ENCODE peak calls at places on chromosomes 12 and 14, in seven cellular contexts. T, C, V, A, O, I and G are unnamed samples.

GRCh38 chr12:6823161-6824084 is 1.8 kb downstream of the GPR162 start:
- DNase-seq in T (no peak), I (no peak), C (no peak), A (no peak), O (no peak), V (no peak), G (no peak)

GRCh38 chr12:124024790-124025189 is 51.8 kb downstream of the ZNF664 start:
- DNase-seq in I (no peak), V (no peak), C (no peak), A (no peak), O (no peak), T (no peak), G (no peak)

GRCh38 chr12:1933342-1933992 is 15.0 kb upstream of the CACNA2D4 start:
- DNase-seq in I (no peak), T (no peak), O (no peak), C (no peak), A (peak), V (peak), G (no peak)

GRCh38 chr12:123388218-123388947 is 4.5 kb downstream of the KMT5A start:
- DNase-seq in T (peak), I (peak), O (peak), A (peak), C (peak), V (peak), G (no peak)

GRCh38 chr12:20549115-20549719 is 145.9 kb upstream of the SLCO1C1 start:
- DNase-seq in T (no peak), A (no peak), I (peak), V (peak), O (no peak), C (no peak), G (no peak)

GRCh38 chr12:124613151-124613585 is 45.8 kb upstream of the NCOR2 start:
- DNase-seq in C (no peak), O (no peak), V (peak), I (no peak), T (no peak), A (no peak), G (no peak)

GRCh38 chr14:71704210-71704609 is 228.0 kb upstream of the RGS6 start:
- DNase-seq in A (no peak), O (no peak), V (no peak), C (no peak), I (no peak), T (no peak), G (no peak)

GRCh38 chr12:94768398-94769039 is 118.2 kb upstream of the TMCC3 start:
- DNase-seq in T (no peak), I (no peak), C (no peak), V (no peak), A (peak), O (no peak), G (no peak)

GRCh38 chr12:47870175-47870781 is 34.5 kb downstream of the VDR start:
- DNase-seq in I (peak), C (peak), O (peak), A (peak), V (peak), T (peak), G (peak)

GRCh38 chr12:127987199-127987901 is 279.6 kb upstream of the TMEM132C start:
- DNase-seq in C (no peak), T (no peak), I (no peak), O (no peak), V (no peak), A (no peak), G (peak)

GRCh38 chr12:51823875-51824565 is 24.5 kb downstream of the FIGNL2 start:
- DNase-seq in T (no peak), I (peak), C (no peak), V (peak), A (no peak), O (no peak), G (no peak)

GRCh38 chr12:27785882-27786570 is 6.0 kb upstream of the MANSC4 start:
- DNase-seq in T (no peak), O (no peak), C (no peak), I (no peak), A (no peak), V (peak), G (no peak)

GRCh38 chr12:103677905-103678304 is 90.8 kb downstream of the STAB2 start:
- DNase-seq in A (no peak), V (no peak), T (no peak), C (no peak), O (no peak), I (no peak), G (no peak)

GRCh38 chr12:64665506-64665905 is 55.2 kb downstream of the RASSF3 start:
- DNase-seq in C (no peak), V (peak), T (no peak), A (peak), I (no peak), O (no peak), G (no peak)

GRCh38 chr12:42987216-42987631 is 397.7 kb upstream of the PRICKLE1 start:
- DNase-seq in I (peak), O (no peak), V (peak), T (no peak), A (no peak), C (no peak), G (no peak)

GRCh38 chr14:68736519-68736918 is 56.3 kb downstream of the ZFP36L1 start:
- DNase-seq in I (no peak), T (no peak), C (no peak), A (no peak), V (no peak), O (no peak), G (no peak)

GRCh38 chr12:51593539-51593938 is 2.5 kb downstream of the SCN8A start:
- DNase-seq in C (no peak), O (peak), A (no peak), V (peak), T (no peak), I (no peak), G (no peak)

GRCh38 chr14:64789696-64790095 is 85.5 kb downstream of the PLEKHG3 start:
- DNase-seq in V (no peak), I (no peak), O (no peak), C (no peak), T (no peak), A (no peak), G (no peak)

GRCh38 chr12:105523164-105524057 is 192.9 kb downstream of the C12orf75 start:
- DNase-seq in T (peak), A (no peak), O (peak), I (peak), V (peak), C (peak), G (peak)

GRCh38 chr12:57164454-57164853 is 17.0 kb upstream of the LRP1-AS start:
- DNase-seq in I (no peak), V (no peak), T (no peak), O (no peak), A (no peak), C (no peak), G (no peak)

GRCh38 chr12:64125913-64126312 is 96.2 kb downstream of the KICS2 start:
- DNase-seq in C (no peak), T (no peak), A (no peak), O (no peak), I (no peak), V (peak), G (no peak)

GRCh38 chr14:104115691-104116543 is 22.5 kb upstream of the KIF26A start:
- DNase-seq in O (no peak), T (peak), A (no peak), V (no peak), I (peak), C (peak), G (no peak)

GRCh38 chr12:6110006-6110405 is 14.5 kb downstream of the VWF start:
- DNase-seq in O (no peak), C (no peak), T (no peak), V (no peak), A (no peak), I (no peak), G (no peak)

GRCh38 chr12:87679262-87679661 is 349.9 kb downstream of the C12orf50 start:
- DNase-seq in C (no peak), I (no peak), T (no peak), A (no peak), V (peak), O (no peak), G (no peak)

DNA sequence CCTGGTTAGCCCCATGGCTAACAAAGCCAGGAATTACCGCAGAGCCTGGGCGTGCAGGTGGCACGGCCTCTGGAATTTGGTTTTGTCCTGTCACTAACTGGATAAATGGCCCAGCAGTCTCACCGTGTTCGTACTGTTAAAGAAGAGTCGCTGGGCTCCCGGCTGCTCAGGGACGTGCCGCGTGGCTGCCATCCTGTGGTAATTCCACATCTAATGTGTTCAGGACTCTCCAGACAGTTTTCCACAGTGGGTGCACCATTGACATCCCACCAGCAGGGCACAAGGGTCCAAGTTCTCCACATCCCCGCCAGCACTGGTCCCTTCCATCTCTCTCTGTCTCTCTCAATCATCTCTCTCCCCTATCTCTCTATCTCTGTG is 19.6 kb downstream of the NOC4L start:
- DNase-seq in O (no peak), I (peak), V (no peak), A (no peak), C (no peak), T (peak), G (no peak)
- TF ChIP-seq CTCF in O (no peak), I (peak), V (peak), A (no peak), C (no peak), T (no peak), G (peak)

GRCh38 chr14:94066089-94066676 is 14.8 kb downstream of the DDX24 start:
- DNase-seq in A (no peak), V (no peak), C (no peak), T (no peak), I (no peak), O (no peak), G (no peak)
- H3K4me3 ChIP-seq in A (peak), V (no peak), C (no peak), T (no peak), I (no peak), O (no peak), G (no peak)

DNA sequence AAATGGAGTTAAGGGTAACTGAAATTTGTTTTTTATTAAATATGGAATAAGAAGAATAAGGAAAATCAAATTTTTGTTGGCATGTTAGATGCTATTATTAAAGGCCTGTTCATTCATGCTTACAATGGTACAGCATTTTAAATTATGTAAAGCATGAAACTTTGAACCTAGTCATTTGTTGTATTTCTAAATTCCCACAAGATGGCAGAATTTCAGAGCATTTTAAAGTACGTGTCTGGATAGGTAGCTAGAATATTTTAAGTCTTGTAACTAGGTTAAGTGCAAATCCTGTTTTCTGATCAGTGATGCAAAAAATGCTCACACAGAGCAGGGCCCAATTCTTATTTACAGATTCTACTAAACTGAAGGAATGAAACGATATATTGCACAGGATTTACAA is 585.6 kb upstream of the MIS18BP1 start:
- DNase-seq in O (no peak), T (no peak), C (no peak), I (no peak), A (no peak), V (peak), G (no peak)
- TF ChIP-seq CTCF in O (no peak), T (no peak), C (no peak), I (peak), A (peak), V (no peak), G (no peak)

GRCh38 chr12:92431146-92431545 is 271.6 kb upstream of the PLEKHG7 start:
- DNase-seq in T (no peak), A (peak), I (no peak), V (no peak), C (no peak), O (no peak), G (no peak)
- H3K4me3 ChIP-seq in T (no peak), A (no peak), I (no peak), V (no peak), C (no peak), O (no peak), G (no peak)